ENCODE peak calls at places on chromosome 22, in four cellular contexts. V is neuronal stem cell, Q is brain microvascular endothelial cell, T is cardiac muscle cell. P is an unnamed sample.

GRCh38 chr22:48143856-48144255 is 1381.4 kb downstream of the TBC1D22A start:
- DNase-seq in V (no peak), Q (no peak), T (no peak), P (no peak)

GRCh38 chr22:48804811-48805301 is 1022.8 kb downstream of the BRD1 start:
- DNase-seq in V (no peak), Q (no peak), T (no peak), P (no peak)

GRCh38 chr22:50620861-50621490 is 7.0 kb downstream of the ARSA start:
- DNase-seq in V (no peak), Q (no peak), T (no peak), P (no peak)

GRCh38 chr22:45453764-45454163 is 40.3 kb downstream of the RIBC2 start:
- DNase-seq in V (no peak), Q (no peak), T (no peak), P (no peak)

GRCh38 chr22:21858025-21858764 is 9.2 kb downstream of the MAPK1 start:
- DNase-seq in V (no peak), Q (no peak), T (no peak), P (no peak)

GRCh38 chr22:44755000-44755399 is 2.6 kb downstream of the ARHGAP8 start:
- DNase-seq in V (no peak), Q (no peak), T (no peak), P (no peak)

GRCh38 chr22:26975381-26975780 is 318.0 kb downstream of the MIAT start:
- DNase-seq in V (no peak), Q (no peak), T (no peak), P (no peak)

GRCh38 chr22:35140879-35141745 is 75.2 kb downstream of the ISX start:
- DNase-seq in V (peak), Q (no peak), T (peak), P (no peak)

GRCh38 chr22:27075028-27075678 is 417.8 kb downstream of the MIAT start:
- DNase-seq in V (no peak), Q (no peak), T (peak), P (no peak)

GRCh38 chr22:33352768-33353167 is 294.6 kb upstream of the SYN3 start:
- DNase-seq in V (no peak), Q (no peak), T (no peak), P (no peak)

GRCh38 chr22:27348634-27349033 is 452.9 kb downstream of the MN1 start:
- DNase-seq in V (no peak), Q (no peak), T (no peak), P (no peak)

GRCh38 chr22:23774922-23775436 is 2.3 kb downstream of the MMP11 start:
- DNase-seq in V (no peak), Q (peak), T (no peak), P (no peak)

GRCh38 chr22:39240841-39241631 is 3.7 kb downstream of the PDGFB start:
- DNase-seq in V (no peak), Q (no peak), T (no peak), P (peak)

GRCh38 chr22:36417281-36417686 is 29.5 kb upstream of the MYH9 start:
- DNase-seq in V (no peak), Q (no peak), T (no peak), P (no peak)

GRCh38 chr22:28442951-28443876 is 236.4 kb downstream of the TTC28 start:
- DNase-seq in V (peak), Q (peak), T (peak), P (no peak)

GRCh38 chr22:25176175-25176574 is 23.5 kb upstream of the CRYBB3 start:
- DNase-seq in V (no peak), Q (no peak), T (no peak), P (no peak)

GRCh38 chr22:31776231-31776630 is 22.4 kb downstream of the DEPDC5 start:
- DNase-seq in V (no peak), Q (no peak), T (no peak), P (no peak)

GRCh38 chr22:45207981-45208664 is 32.6 kb downstream of the KIAA0930 start:
- DNase-seq in V (no peak), Q (peak), T (no peak), P (no peak)

GRCh38 chr22:45472426-45472825 is 30.3 kb upstream of the FBLN1 start:
- DNase-seq in V (no peak), Q (no peak), T (no peak), P (no peak)

GRCh38 chr22:43481528-43482309 is 69.9 kb downstream of the MPPED1 start:
- DNase-seq in V (no peak), Q (no peak), T (peak), P (no peak)

GRCh38 chr22:27651486-27651885 is 150.1 kb downstream of the MN1 start:
- DNase-seq in V (no peak), Q (no peak), T (no peak), P (no peak)

GRCh38 chr22:36328635-36329216 is 59.0 kb downstream of the MYH9 start:
- DNase-seq in V (no peak), Q (peak), T (peak), P (no peak)

GRCh38 chr22:50406416-50407170 is 63.5 kb downstream of the PPP6R2 start:
- DNase-seq in V (no peak), Q (no peak), T (no peak), P (no peak)

GRCh38 chr22:31244044-31244942 is 32.2 kb downstream of the LIMK2 start:
- DNase-seq in V (no peak), Q (peak), T (peak), P (no peak)

GRCh38 chr22:22973336-22973735 is 85.7 kb downstream of the IGLL5 start:
- DNase-seq in V (no peak), Q (no peak), T (no peak), P (no peak)

GRCh38 chr22:40400173-40400572 is 29.8 kb downstream of the SGSM3 start:
- DNase-seq in V (no peak), Q (no peak), T (no peak), P (no peak)

GRCh38 chr22:26952654-26953379 is 295.4 kb downstream of the MIAT start:
- DNase-seq in V (peak), Q (no peak), T (no peak), P (no peak)

GRCh38 chr22:44037519-44038370 is 13.6 kb downstream of the PARVB start:
- DNase-seq in V (no peak), Q (peak), T (no peak), P (peak)

GRCh38 chr22:50532824-50533344 is 3.1 kb upstream of the TYMP start:
- DNase-seq in V (no peak), Q (no peak), T (no peak), P (no peak)

GRCh38 chr22:43173566-43173965 is 13.4 kb downstream of the TTLL12 start:
- DNase-seq in V (no peak), Q (no peak), T (no peak), P (no peak)

GRCh38 chr22:48423481-48423901 is 1404.2 kb downstream of the BRD1 start:
- DNase-seq in V (no peak), Q (peak), T (no peak), P (no peak)

GRCh38 chr22:30665786-30666185 is 1.9 kb downstream of the DUSP18 start:
- DNase-seq in V (no peak), Q (no peak), T (no peak), P (no peak)

GRCh38 chr22:43891360-43892182 is at the start of gene PNPLA5:
- DNase-seq in V (no peak), Q (peak), T (no peak), P (no peak)

GRCh38 chr22:24758164-24758799 is 16.2 kb downstream of the PIWIL3 start:
- DNase-seq in V (peak), Q (peak), T (peak), P (no peak)

GRCh38 chr22:22943521-22944267 is 56.1 kb downstream of the IGLL5 start:
- DNase-seq in V (no peak), Q (no peak), T (no peak), P (no peak)

GRCh38 chr22:27431896-27432295 is 369.7 kb downstream of the MN1 start:
- DNase-seq in V (no peak), Q (no peak), T (no peak), P (no peak)

GRCh38 chr22:45742866-45743450 is 71.3 kb downstream of the ATXN10 start:
- DNase-seq in V (no peak), Q (peak), T (no peak), P (no peak)

GRCh38 chr22:24421428-24421931 is 5.9 kb upstream of the ADORA2A start:
- DNase-seq in V (no peak), Q (no peak), T (no peak), P (no peak)

GRCh38 chr22:36068776-36069344 is 40.2 kb upstream of the RBFOX2 start:
- DNase-seq in V (no peak), Q (no peak), T (no peak), P (no peak)

GRCh38 chr22:46770151-46770641 is 7.7 kb downstream of the TBC1D22A start:
- DNase-seq in V (no peak), Q (no peak), T (peak), P (no peak)
- H3K27ac ChIP-seq in V (no peak), Q (no peak), T (peak), P (no peak)

DNA sequence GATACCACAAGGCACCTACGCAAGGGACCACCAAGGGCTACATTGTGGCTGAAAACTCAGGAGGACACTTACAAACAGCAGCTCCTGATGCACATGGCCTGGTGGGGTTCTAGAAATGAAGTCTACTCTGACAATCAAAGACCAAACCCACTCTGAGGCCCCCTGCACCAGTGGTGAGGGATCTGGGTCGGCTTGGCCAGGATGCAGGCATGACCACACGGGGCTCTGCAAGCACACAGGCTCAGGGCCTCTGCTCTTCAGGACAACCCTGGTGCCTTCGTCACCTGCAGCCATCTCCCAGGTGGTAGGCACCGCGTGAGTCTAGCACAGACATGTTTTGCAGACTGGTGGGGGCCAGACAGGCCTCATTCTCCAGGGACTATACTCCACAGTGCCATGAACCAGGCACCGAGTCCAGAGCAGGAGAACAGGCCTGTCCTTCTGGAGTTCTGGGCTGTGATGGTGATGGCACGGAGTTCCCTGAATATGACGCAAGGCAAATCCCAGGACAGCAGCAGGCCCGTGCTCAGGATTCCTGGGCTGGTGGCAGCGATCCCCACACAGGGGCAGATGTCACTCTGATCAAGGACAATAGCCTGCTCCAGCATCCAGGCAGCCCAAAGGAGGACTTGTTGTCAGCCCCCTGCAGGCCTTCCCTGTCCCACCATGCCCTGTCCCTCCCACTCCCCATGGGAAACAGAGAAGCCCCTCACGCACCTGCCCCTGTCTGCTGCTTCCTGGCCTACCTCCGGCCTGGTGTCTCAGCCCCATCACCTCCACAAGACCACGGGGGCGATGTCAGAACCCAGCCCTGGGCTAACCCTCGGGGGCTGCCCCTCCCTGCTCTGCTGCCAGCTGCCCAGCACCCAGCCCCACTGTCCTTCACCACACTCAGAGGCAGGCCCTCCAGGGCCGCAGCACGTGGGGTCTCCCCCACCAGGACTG is 36.1 kb downstream of the GNB1L start:
- DNase-seq in V (no peak), Q (no peak), T (no peak), P (no peak)
- H3K27ac ChIP-seq in V (no peak), Q (no peak), T (no peak), P (no peak)

GRCh38 chr22:18157714-18158028 is 7.7 kb downstream of the USP18 start:
- DNase-seq in V (no peak), Q (no peak), T (no peak), P (no peak)
- H3K27ac ChIP-seq in V (no peak), Q (no peak), T (no peak), P (no peak)

GRCh38 chr22:41436322-41437113 is 10.1 kb downstream of the TOB2 start:
- DNase-seq in V (no peak), Q (no peak), T (no peak), P (no peak)
- H3K27ac ChIP-seq in V (no peak), Q (no peak), T (no peak), P (no peak)

GRCh38 chr22:37589607-37590006 is 9.7 kb upstream of the LGALS2 start:
- DNase-seq in V (no peak), Q (no peak), T (no peak), P (no peak)

GRCh38 chr22:37594237-37594636 is 14.3 kb upstream of the LGALS2 start:
- DNase-seq in V (no peak), Q (no peak), T (no peak), P (no peak)

GRCh38 chr22:37588540-37589215 is 8.8 kb upstream of the LGALS2 start:
- DNase-seq in V (no peak), Q (no peak), T (no peak), P (no peak)

DNA sequence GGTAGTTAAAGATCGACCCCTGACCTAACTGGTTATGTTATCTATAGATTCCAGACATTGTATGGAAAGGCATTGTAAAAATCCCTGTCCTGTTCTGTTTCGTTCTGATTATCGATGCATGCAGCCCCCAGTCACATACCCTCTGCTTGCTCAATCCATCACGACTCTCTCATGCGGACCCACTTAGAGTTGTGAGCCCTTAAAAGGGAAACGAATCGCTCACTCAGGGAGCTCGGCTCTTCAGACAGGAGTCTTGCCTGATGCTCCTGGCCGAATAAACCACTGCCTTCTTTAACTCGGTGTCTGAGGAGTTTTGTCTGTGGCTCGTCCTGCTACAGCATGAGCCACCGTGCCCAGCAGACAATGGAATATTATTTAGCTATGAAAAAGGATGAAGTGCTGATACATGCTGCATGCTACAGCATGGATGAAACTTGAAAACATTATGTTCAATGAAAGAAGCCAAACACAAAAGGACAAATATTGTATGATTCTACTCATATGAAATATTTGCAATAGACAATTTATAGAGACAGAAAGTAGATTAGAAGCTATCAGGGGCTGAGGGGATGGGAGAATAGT is 12.0 kb upstream of the LGALS2 start:
- DNase-seq in V (no peak), Q (no peak), T (no peak), P (no peak)
- H3K27ac ChIP-seq in V (no peak), Q (no peak), T (no peak), P (no peak)

GRCh38 chr22:38240734-38241252 is 32.0 kb downstream of the TMEM184B start:
- DNase-seq in V (peak), Q (peak), T (peak), P (no peak)
- H3K27ac ChIP-seq in V (peak), Q (peak), T (no peak), P (peak)

P was measured in Panc1.